ENCODE peak calls at places on chromosomes 12 and 14, in seven cellular contexts. One of them, this sample, is unnamed.

GRCh38 chr12:74145328-74145727 is 392.3 kb upstream of the ATXN7L3B start:
- DNase-seq in NCI-H446: no peak
- DNase-seq in NCI-H774: no peak
- DNase-seq in anterior cingulate cortex: no peak
- DNase-seq in activated CD4-positive, alpha-beta T cell treated with anti-CD3 and anti-CD28 coated beads, Interleukin-2, amount 10 ng/mL, durations not matched to agents 7 days and 5 days: no peak
- DNase-seq in left ventricle myocardium inferior: no peak
- DNase-seq in astrocyte of the hippocampus: no peak
- DNase-seq in this sample: no peak

GRCh38 chr12:52813885-52814709 is at the start of gene KRT4:
- DNase-seq in NCI-H446: no peak
- DNase-seq in NCI-H774: peak
- DNase-seq in anterior cingulate cortex: no peak
- DNase-seq in activated CD4-positive, alpha-beta T cell treated with anti-CD3 and anti-CD28 coated beads, Interleukin-2, amount 10 ng/mL, durations not matched to agents 7 days and 5 days: no peak
- DNase-seq in left ventricle myocardium inferior: no peak
- DNase-seq in astrocyte of the hippocampus: peak
- DNase-seq in this sample: no peak

GRCh38 chr12:30110970-30111586 is 327.3 kb upstream of the TMTC1 start:
- DNase-seq in NCI-H446: no peak
- DNase-seq in NCI-H774: no peak
- DNase-seq in anterior cingulate cortex: no peak
- DNase-seq in activated CD4-positive, alpha-beta T cell treated with anti-CD3 and anti-CD28 coated beads, Interleukin-2, amount 10 ng/mL, durations not matched to agents 7 days and 5 days: no peak
- DNase-seq in left ventricle myocardium inferior: no peak
- DNase-seq in astrocyte of the hippocampus: peak
- DNase-seq in this sample: peak

GRCh38 chr14:99654235-99655000 is 9.5 kb downstream of the HHIPL1 start:
- DNase-seq in NCI-H446: no peak
- DNase-seq in NCI-H774: no peak
- DNase-seq in anterior cingulate cortex: peak
- DNase-seq in activated CD4-positive, alpha-beta T cell treated with anti-CD3 and anti-CD28 coated beads, Interleukin-2, amount 10 ng/mL, durations not matched to agents 7 days and 5 days: no peak
- DNase-seq in left ventricle myocardium inferior: peak
- DNase-seq in astrocyte of the hippocampus: peak
- DNase-seq in this sample: peak

GRCh38 chr14:65142429-65142828 is 40.1 kb upstream of the MAX start:
- DNase-seq in NCI-H446: no peak
- DNase-seq in NCI-H774: no peak
- DNase-seq in anterior cingulate cortex: no peak
- DNase-seq in activated CD4-positive, alpha-beta T cell treated with anti-CD3 and anti-CD28 coated beads, Interleukin-2, amount 10 ng/mL, durations not matched to agents 7 days and 5 days: no peak
- DNase-seq in left ventricle myocardium inferior: no peak
- DNase-seq in astrocyte of the hippocampus: no peak
- DNase-seq in this sample: no peak

GRCh38 chr14:85731198-85731597 is 201.3 kb downstream of the FLRT2 start:
- DNase-seq in NCI-H446: no peak
- DNase-seq in NCI-H774: no peak
- DNase-seq in anterior cingulate cortex: no peak
- DNase-seq in activated CD4-positive, alpha-beta T cell treated with anti-CD3 and anti-CD28 coated beads, Interleukin-2, amount 10 ng/mL, durations not matched to agents 7 days and 5 days: no peak
- DNase-seq in left ventricle myocardium inferior: peak
- DNase-seq in astrocyte of the hippocampus: peak
- DNase-seq in this sample: peak

GRCh38 chr12:11954181-11954580 is 116.6 kb upstream of the BCL2L14 start:
- DNase-seq in NCI-H446: no peak
- DNase-seq in NCI-H774: no peak
- DNase-seq in anterior cingulate cortex: no peak
- DNase-seq in activated CD4-positive, alpha-beta T cell treated with anti-CD3 and anti-CD28 coated beads, Interleukin-2, amount 10 ng/mL, durations not matched to agents 7 days and 5 days: peak
- DNase-seq in left ventricle myocardium inferior: no peak
- DNase-seq in astrocyte of the hippocampus: no peak
- DNase-seq in this sample: no peak

GRCh38 chr12:104177336-104177662 is 38.3 kb upstream of the TXNRD1 start:
- DNase-seq in NCI-H446: no peak
- DNase-seq in NCI-H774: no peak
- DNase-seq in anterior cingulate cortex: no peak
- DNase-seq in activated CD4-positive, alpha-beta T cell treated with anti-CD3 and anti-CD28 coated beads, Interleukin-2, amount 10 ng/mL, durations not matched to agents 7 days and 5 days: no peak
- DNase-seq in left ventricle myocardium inferior: no peak
- DNase-seq in astrocyte of the hippocampus: no peak
- DNase-seq in this sample: no peak

GRCh38 chr14:63438065-63438757 is 105.0 kb downstream of the PPP2R5E start:
- DNase-seq in NCI-H446: peak
- DNase-seq in NCI-H774: no peak
- DNase-seq in anterior cingulate cortex: no peak
- DNase-seq in activated CD4-positive, alpha-beta T cell treated with anti-CD3 and anti-CD28 coated beads, Interleukin-2, amount 10 ng/mL, durations not matched to agents 7 days and 5 days: peak
- DNase-seq in left ventricle myocardium inferior: peak
- DNase-seq in astrocyte of the hippocampus: peak
- DNase-seq in this sample: peak

GRCh38 chr12:53381739-53382630 is 2.0 kb downstream of the SP1 start:
- DNase-seq in NCI-H446: peak
- DNase-seq in NCI-H774: no peak
- DNase-seq in anterior cingulate cortex: peak
- DNase-seq in activated CD4-positive, alpha-beta T cell treated with anti-CD3 and anti-CD28 coated beads, Interleukin-2, amount 10 ng/mL, durations not matched to agents 7 days and 5 days: peak
- DNase-seq in left ventricle myocardium inferior: peak
- DNase-seq in astrocyte of the hippocampus: peak
- DNase-seq in this sample: peak

GRCh38 chr14:32469388-32470160 is 140.5 kb downstream of the AKAP6 start:
- DNase-seq in NCI-H446: no peak
- DNase-seq in NCI-H774: peak
- DNase-seq in anterior cingulate cortex: no peak
- DNase-seq in activated CD4-positive, alpha-beta T cell treated with anti-CD3 and anti-CD28 coated beads, Interleukin-2, amount 10 ng/mL, durations not matched to agents 7 days and 5 days: no peak
- DNase-seq in left ventricle myocardium inferior: no peak
- DNase-seq in astrocyte of the hippocampus: peak
- DNase-seq in this sample: peak

GRCh38 chr12:118050972-118051910 is 9.7 kb downstream of the WSB2 start:
- DNase-seq in NCI-H446: no peak
- DNase-seq in NCI-H774: no peak
- DNase-seq in anterior cingulate cortex: no peak
- DNase-seq in activated CD4-positive, alpha-beta T cell treated with anti-CD3 and anti-CD28 coated beads, Interleukin-2, amount 10 ng/mL, durations not matched to agents 7 days and 5 days: no peak
- DNase-seq in left ventricle myocardium inferior: no peak
- DNase-seq in astrocyte of the hippocampus: peak
- DNase-seq in this sample: no peak

GRCh38 chr14:50045039-50045711 is 71.2 kb downstream of the VCPKMT start:
- DNase-seq in NCI-H446: no peak
- DNase-seq in NCI-H774: no peak
- DNase-seq in anterior cingulate cortex: no peak
- DNase-seq in activated CD4-positive, alpha-beta T cell treated with anti-CD3 and anti-CD28 coated beads, Interleukin-2, amount 10 ng/mL, durations not matched to agents 7 days and 5 days: peak
- DNase-seq in left ventricle myocardium inferior: peak
- DNase-seq in astrocyte of the hippocampus: peak
- DNase-seq in this sample: peak

GRCh38 chr12:10721654-10722501 is 1.2 kb downstream of the YBX3 start:
- DNase-seq in NCI-H446: peak
- DNase-seq in NCI-H774: peak
- DNase-seq in anterior cingulate cortex: peak
- DNase-seq in activated CD4-positive, alpha-beta T cell treated with anti-CD3 and anti-CD28 coated beads, Interleukin-2, amount 10 ng/mL, durations not matched to agents 7 days and 5 days: peak
- DNase-seq in left ventricle myocardium inferior: peak
- DNase-seq in astrocyte of the hippocampus: peak
- DNase-seq in this sample: peak

GRCh38 chr12:80412343-80412953 is 31.6 kb upstream of the PTPRQ start:
- DNase-seq in NCI-H446: peak
- DNase-seq in NCI-H774: peak
- DNase-seq in anterior cingulate cortex: no peak
- DNase-seq in activated CD4-positive, alpha-beta T cell treated with anti-CD3 and anti-CD28 coated beads, Interleukin-2, amount 10 ng/mL, durations not matched to agents 7 days and 5 days: peak
- DNase-seq in left ventricle myocardium inferior: no peak
- DNase-seq in astrocyte of the hippocampus: peak
- DNase-seq in this sample: peak

GRCh38 chr14:61111145-61112130 is 130.4 kb downstream of the SLC38A6 start:
- DNase-seq in NCI-H446: no peak
- DNase-seq in NCI-H774: no peak
- DNase-seq in anterior cingulate cortex: no peak
- DNase-seq in activated CD4-positive, alpha-beta T cell treated with anti-CD3 and anti-CD28 coated beads, Interleukin-2, amount 10 ng/mL, durations not matched to agents 7 days and 5 days: no peak
- DNase-seq in left ventricle myocardium inferior: no peak
- DNase-seq in astrocyte of the hippocampus: no peak
- DNase-seq in this sample: peak